ENCODE peak calls at places on chromosomes 11 and 22, in five cellular contexts. Q is body of pancreas, C is testis, F is K562, Y is NB4. P is an unnamed sample.

GRCh38 chr11:125923012-125923579 is 18.8 kb downstream of the DDX25 start:
- DNase-seq in Q (peak), C (peak), F (peak), Y (peak), P (peak)

GRCh38 chr11:119940401-119940976 is 197.4 kb downstream of the TRIM29 start:
- DNase-seq in Q (no peak), C (no peak), F (no peak), Y (no peak), P (no peak)

GRCh38 chr22:19429950-19430889 is 1.3 kb downstream of the HIRA start:
- DNase-seq in Q (peak), C (peak), F (peak), Y (peak), P (peak)

GRCh38 chr11:106656646-106657045 is 361.6 kb downstream of the GUCY1A2 start:
- DNase-seq in Q (no peak), C (no peak), F (no peak), Y (no peak), P (no peak)

GRCh38 chr22:45212306-45212709 is 28.4 kb downstream of the KIAA0930 start:
- DNase-seq in Q (peak), C (peak), F (peak), Y (no peak), P (no peak)

GRCh38 chr11:112128483-112129121 is 35.3 kb downstream of the IL18 start:
- DNase-seq in Q (peak), C (peak), F (no peak), Y (no peak), P (no peak)

GRCh38 chr11:124174001-124174400 is 9.1 kb upstream of the OR10D3 start:
- DNase-seq in Q (peak), C (no peak), F (peak), Y (peak), P (peak)

GRCh38 chr11:72750556-72751292 is 1.5 kb downstream of the ARAP1 start:
- DNase-seq in Q (no peak), C (no peak), F (peak), Y (peak), P (no peak)

GRCh38 chr11:67354314-67355022 is 1.1 kb upstream of the POLD4 start:
- DNase-seq in Q (peak), C (peak), F (peak), Y (peak), P (peak)

GRCh38 chr22:28112548-28113043 is 193.5 kb upstream of the PITPNB start:
- DNase-seq in Q (peak), C (peak), F (peak), Y (peak), P (peak)

GRCh38 chr11:31757245-31757835 is 53.8 kb downstream of the PAX6 start:
- DNase-seq in Q (no peak), C (no peak), F (no peak), Y (no peak), P (no peak)

GRCh38 chr22:33792837-33793236 is 127.4 kb downstream of the LARGE1 start:
- DNase-seq in Q (no peak), C (no peak), F (no peak), Y (peak), P (no peak)

GRCh38 chr11:34644669-34645406 is 23.9 kb downstream of the EHF start:
- DNase-seq in Q (no peak), C (no peak), F (no peak), Y (no peak), P (no peak)

GRCh38 chr11:71451596-71452353 is 1.2 kb upstream of the NADSYN1 start:
- DNase-seq in Q (peak), C (peak), F (no peak), Y (peak), P (peak)

GRCh38 chr11:34552270-34552669 is 38.7 kb upstream of the ELF5 start:
- DNase-seq in Q (peak), C (no peak), F (no peak), Y (peak), P (no peak)

GRCh38 chr22:40597541-40598453 is 38.7 kb downstream of the MRTFA start:
- DNase-seq in Q (no peak), C (no peak), F (no peak), Y (no peak), P (no peak)

GRCh38 chr11:107858217-107859070 is at the start of gene SLC35F2:
- DNase-seq in Q (peak), C (peak), F (peak), Y (peak), P (peak)

GRCh38 chr22:17734197-17734596 is 40.1 kb downstream of the BID start:
- DNase-seq in Q (no peak), C (no peak), F (no peak), Y (peak), P (no peak)

GRCh38 chr11:122176651-122177050 is 60.6 kb upstream of the BLID start:
- DNase-seq in Q (no peak), C (no peak), F (no peak), Y (no peak), P (no peak)
- TF ChIP-seq POLR2A in Q (no peak), C (no peak), F (no peak), Y (no peak), P (no peak)

DNA sequence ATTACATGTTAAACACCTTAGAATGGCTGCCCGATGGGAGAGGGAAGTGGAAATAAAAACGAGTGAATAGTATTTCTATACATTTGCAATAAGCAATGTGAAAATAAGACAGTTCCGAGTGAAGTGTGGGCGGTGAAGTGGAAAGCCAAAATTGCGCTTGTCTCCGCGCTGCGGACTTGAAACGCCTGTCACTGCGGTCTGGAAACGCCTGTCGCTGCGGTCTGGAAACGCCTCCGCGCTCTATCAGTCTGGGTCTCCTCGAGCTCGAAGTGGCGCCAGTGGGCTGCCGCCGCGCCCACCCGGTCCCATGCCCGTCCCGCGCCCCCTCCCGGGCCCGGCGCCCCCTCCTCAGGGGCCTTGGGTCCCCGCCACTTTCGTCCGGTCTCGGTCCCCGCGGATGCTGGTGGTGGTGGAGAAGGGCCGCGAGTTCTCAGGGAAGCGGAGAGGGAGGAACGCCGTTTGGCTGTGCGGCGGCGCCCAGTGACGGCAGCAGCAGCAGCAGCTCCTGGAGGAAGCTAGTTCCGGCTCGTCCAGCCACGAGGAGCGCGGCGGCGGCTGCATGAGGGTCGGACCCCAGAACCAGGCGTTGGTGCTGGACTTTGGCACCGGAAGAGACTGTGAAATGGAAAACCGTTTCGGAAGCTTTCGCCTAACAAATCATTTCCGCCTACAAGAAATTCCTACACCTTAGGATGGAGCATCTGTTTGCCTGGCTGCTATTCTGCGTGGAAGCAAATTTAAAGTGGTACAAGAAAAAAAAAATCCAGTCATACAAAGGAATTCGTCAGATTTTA is 1.8 kb downstream of the NCR3LG1 start:
- DNase-seq in Q (peak), C (peak), F (peak), Y (peak), P (peak)
- TF ChIP-seq POLR2A in Q (peak), C (no peak), F (peak), Y (peak), P (peak)

GRCh38 chr22:36465232-36466021 is 16.0 kb downstream of the TXN2 start:
- DNase-seq in Q (peak), C (peak), F (no peak), Y (peak), P (no peak)

GRCh38 chr22:36466258-36466657 is 15.2 kb downstream of the TXN2 start:
- DNase-seq in Q (no peak), C (no peak), F (no peak), Y (no peak), P (no peak)

GRCh38 chr22:36463783-36464184 is 17.7 kb downstream of the TXN2 start:
- DNase-seq in Q (peak), C (no peak), F (no peak), Y (no peak), P (no peak)

GRCh38 chr22:36462475-36462790 is 19.0 kb downstream of the TXN2 start:
- DNase-seq in Q (no peak), C (no peak), F (no peak), Y (no peak), P (no peak)

GRCh38 chr22:36464715-36465231 is 16.7 kb downstream of the TXN2 start:
- DNase-seq in Q (peak), C (no peak), F (no peak), Y (no peak), P (no peak)
- TF ChIP-seq POLR2A in Q (no peak), C (no peak), F (no peak), Y (no peak), P (no peak)

GRCh38 chr22:50626314-50626855 is 1.6 kb downstream of the ARSA start:
- DNase-seq in Q (no peak), C (no peak), F (no peak), Y (no peak), P (no peak)

GRCh38 chr22:50626856-50627451 is 998 bp downstream of the ARSA start:
- DNase-seq in Q (no peak), C (no peak), F (no peak), Y (no peak), P (no peak)

GRCh38 chr22:50628543-50629134 is 687 bp upstream of the ARSA start:
- DNase-seq in Q (no peak), C (no peak), F (no peak), Y (no peak), P (no peak)

GRCh38 chr22:50627452-50627913 is 469 bp downstream of the ARSA start:
- DNase-seq in Q (no peak), C (no peak), F (peak), Y (peak), P (peak)

DNA sequence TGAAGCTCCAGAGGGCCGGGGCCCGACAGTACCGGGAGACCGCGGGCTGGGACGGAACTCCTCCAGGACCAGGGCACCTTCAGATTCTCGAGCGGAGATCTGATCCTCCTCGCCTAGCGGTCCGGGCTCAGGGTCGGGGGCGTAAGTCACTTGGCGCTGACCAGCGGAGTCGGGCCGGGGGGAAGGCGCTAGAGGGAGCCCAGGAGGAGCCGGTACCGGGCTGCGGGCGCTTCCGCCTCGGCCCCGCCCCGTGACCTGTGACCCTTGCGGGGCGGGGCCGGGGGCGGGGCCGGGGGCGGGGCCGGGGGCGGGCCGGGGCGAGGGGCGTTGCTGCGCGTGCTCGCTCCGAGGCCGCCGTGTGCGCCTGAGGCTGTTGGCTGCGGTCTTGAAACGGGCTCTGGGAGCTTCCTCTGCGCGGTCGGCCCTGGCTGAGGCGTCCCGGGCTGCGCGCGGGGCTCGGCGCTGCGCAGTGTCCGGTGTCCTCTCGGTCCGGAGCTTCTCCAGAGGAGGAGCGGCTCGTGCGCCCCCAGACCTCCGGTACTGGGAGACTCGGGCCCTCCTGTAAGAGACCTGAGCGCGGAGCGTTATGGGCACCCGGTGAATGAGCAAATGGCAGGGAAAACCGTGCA is at the start of gene ARSA:
- DNase-seq in Q (peak), C (peak), F (peak), Y (peak), P (peak)
- TF ChIP-seq POLR2A in Q (peak), C (no peak), F (peak), Y (peak), P (no peak)

GRCh38 chr11:92316410-92316809 is 91.8 kb downstream of the FAT3 start:
- DNase-seq in Q (no peak), C (no peak), F (no peak), Y (no peak), P (no peak)
- TF ChIP-seq POLR2A in Q (no peak), C (no peak), F (no peak), Y (no peak), P (no peak)

GRCh38 chr11:14643697-14644395 is at the start of gene PDE3B:
- DNase-seq in Q (peak), C (peak), F (peak), Y (peak), P (peak)
- TF ChIP-seq POLR2A in Q (peak), C (no peak), F (peak), Y (peak), P (peak)

GRCh38 chr22:38873469-38874411 is 1.7 kb upstream of the CBX6 start:
- DNase-seq in Q (no peak), C (no peak), F (no peak), Y (no peak), P (no peak)

GRCh38 chr22:38870791-38871359 is 1.1 kb downstream of the CBX6 start:
- DNase-seq in Q (no peak), C (no peak), F (no peak), Y (no peak), P (peak)

GRCh38 chr22:38871360-38872171 is 450 bp downstream of the CBX6 start:
- DNase-seq in Q (no peak), C (peak), F (peak), Y (peak), P (peak)

GRCh38 chr22:38872831-38873248 is 824 bp upstream of the CBX6 start:
- DNase-seq in Q (peak), C (peak), F (peak), Y (peak), P (peak)

GRCh38 chr22:38872172-38872830 is at the start of gene CBX6:
- DNase-seq in Q (peak), C (peak), F (peak), Y (peak), P (peak)
- TF ChIP-seq POLR2A in Q (peak), C (no peak), F (no peak), Y (peak), P (peak)

DNA sequence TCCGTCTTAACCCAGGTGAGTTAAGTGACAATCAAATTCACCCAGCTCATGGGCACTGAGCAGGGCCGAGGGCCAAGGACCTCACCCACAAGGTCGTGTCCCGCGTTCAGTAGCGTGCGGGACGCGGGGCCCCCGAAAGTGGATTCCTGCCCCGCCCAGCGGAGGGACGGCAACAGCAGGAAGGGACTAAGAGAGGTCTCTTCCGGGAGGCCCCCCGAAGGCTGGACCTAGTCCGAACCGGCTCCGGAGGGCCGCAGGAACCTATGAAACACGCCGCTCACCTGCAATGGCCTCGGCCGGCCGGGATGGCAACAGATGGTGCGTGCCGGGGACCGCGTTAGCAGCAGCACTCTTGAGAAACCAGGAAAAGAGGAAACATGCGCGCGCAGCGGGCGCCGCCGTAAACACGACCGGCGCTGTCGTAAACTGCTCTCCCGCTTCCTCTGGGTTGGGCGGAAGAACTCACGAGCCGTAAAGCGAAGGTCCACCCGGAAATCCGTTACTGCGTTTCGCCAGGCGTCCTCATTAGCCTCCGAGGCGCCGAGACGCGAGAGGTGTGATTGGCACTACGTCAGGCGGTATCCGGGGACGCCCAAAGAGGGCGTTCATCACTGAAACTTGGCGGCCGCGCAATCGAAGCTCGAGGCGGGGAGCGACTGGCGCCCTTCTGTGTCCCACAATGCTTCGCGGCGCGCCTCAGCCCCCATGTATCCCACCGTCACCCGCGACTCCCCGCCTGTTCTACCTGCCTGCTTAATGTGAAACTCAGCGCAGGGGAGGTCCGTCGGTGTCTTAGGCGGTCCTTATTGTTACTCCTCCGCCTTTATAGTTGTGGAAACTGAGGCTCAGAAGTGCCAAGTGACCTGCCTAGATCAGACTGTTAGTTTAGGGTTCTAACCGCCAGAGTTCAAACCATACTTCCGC is at the start of gene EIF3D:
- DNase-seq in Q (peak), C (peak), F (peak), Y (peak), P (peak)
- TF ChIP-seq POLR2A in Q (peak), C (no peak), F (peak), Y (peak), P (peak)